ENCODE peak calls at places on chromosomes 4 and X, in nine cellular contexts. N is pulmonary artery endothelial cell; U is GM18507; V is SK-N-DZ; L is stimulated activated naive B cell treated with anti-CD40 and anti-IgM and Interleukin-4, amounts not matched to agents 10 μg/mL and 1 μg/mL and 100 μg/mL, for 72 hours; B is brain microvascular endothelial cell; Q is WTC11; P is PC-3; S is GM13976. M is an unnamed sample.

GRCh38 chr4:107261241-107261874 is 225.2 kb upstream of the DKK2 start:
- DNase-seq in L (no peak), U (no peak), S (no peak), V (no peak), B (no peak), Q (no peak), P (peak; percentile 28), N (no peak), M (no peak)

GRCh38 chrX:54561622-54562021 is 31.6 kb downstream of the GNL3L start:
- DNase-seq in S (no peak), B (no peak), V (no peak), U (no peak), Q (no peak), N (no peak), P (no peak), L (no peak), M (no peak)

GRCh38 chr4:124641715-124642380 is 70.7 kb downstream of the ANKRD50 start:
- DNase-seq in B (peak; percentile 88), N (peak; percentile 84), P (peak; percentile 93), U (no peak), Q (no peak), L (no peak), V (no peak), S (no peak), M (no peak)

GRCh38 chr4:83219344-83219990 is 65.1 kb downstream of the COQ2 start:
- DNase-seq in N (no peak), L (no peak), P (no peak), V (no peak), U (no peak), Q (no peak), B (no peak), S (no peak), M (no peak)

GRCh38 chr4:23153076-23153475 is 460.3 kb downstream of the GBA3 start:
- DNase-seq in B (no peak), P (no peak), N (no peak), Q (no peak), U (no peak), L (no peak), S (no peak), V (no peak), M (no peak)

GRCh38 chr4:159016527-159017137 is 86.2 kb upstream of the RAPGEF2 start:
- DNase-seq in L (no peak), N (no peak), V (no peak), U (peak; percentile 40), S (peak; percentile 55), B (no peak), Q (peak; percentile 63), P (no peak), M (peak; percentile 39)

GRCh38 chrX:135988245-135988644 is 3.0 kb downstream of the SLC9A6 start:
- DNase-seq in S (no peak), V (no peak), P (no peak), N (no peak), B (no peak), U (no peak), Q (no peak), L (no peak), M (no peak)

GRCh38 chr4:152118819-152119553 is 358.2 kb upstream of the GATB start:
- DNase-seq in B (no peak), V (no peak), Q (peak; percentile 24), U (no peak), N (no peak), P (no peak), S (no peak), L (no peak), M (peak; percentile 88)

GRCh38 chr4:66034671-66035070 is 364.4 kb upstream of the EPHA5 start:
- DNase-seq in V (no peak), B (no peak), N (no peak), P (no peak), U (no peak), Q (no peak), L (no peak), S (no peak), M (no peak)

GRCh38 chr4:27184508-27185155 is 324.0 kb downstream of the STIM2 start:
- DNase-seq in B (no peak), P (peak; percentile 33), V (no peak), U (no peak), S (no peak), Q (no peak), L (no peak), N (no peak), M (no peak)

GRCh38 chr4:4492161-4492847 is 49.5 kb downstream of the STX18 start:
- DNase-seq in L (no peak), B (peak; percentile 34), U (peak; percentile 29), S (peak; percentile 51), N (no peak), P (no peak), V (no peak), Q (no peak), M (no peak)

GRCh38 chr4:3767569-3768288 is 1.5 kb downstream of the ADRA2C start:
- DNase-seq in V (no peak), P (no peak), L (peak; percentile 15), Q (peak; percentile 71), S (no peak), U (no peak), N (no peak), B (no peak), M (peak; percentile 75)

GRCh38 chrX:9682456-9682855 is 83.2 kb downstream of the GPR143 start:
- DNase-seq in B (no peak), S (no peak), N (no peak), U (no peak), P (peak; percentile 24), V (no peak), L (no peak), Q (no peak), M (peak; percentile 0)

GRCh38 chr4:146371812-146372211 is 149.9 kb downstream of the SLC10A7 start:
- DNase-seq in P (no peak), L (no peak), Q (no peak), N (no peak), V (peak; percentile 43), B (no peak), S (no peak), U (no peak), M (no peak)

GRCh38 chrX:151981129-151981528 is 6.7 kb upstream of the GABRE start:
- DNase-seq in N (no peak), U (no peak), V (no peak), Q (no peak), B (no peak), S (no peak), P (peak; percentile 2), L (no peak), M (peak; percentile 12)

GRCh38 chr4:113591982-113592381 is 169.6 kb downstream of the CAMK2D start:
- DNase-seq in S (no peak), U (no peak), N (no peak), B (no peak), V (no peak), P (no peak), Q (no peak), L (no peak), M (no peak)

GRCh38 chr4:25859429-25860148 is 3.2 kb downstream of the SEL1L3 start:
- DNase-seq in S (peak; percentile 54), U (no peak), V (no peak), Q (no peak), P (no peak), B (no peak), L (no peak), N (no peak), M (no peak)

GRCh38 chrX:68433981-68434299 is 645 bp upstream of the OPHN1 start:
- DNase-seq in S (no peak), P (no peak), L (no peak), B (no peak), Q (no peak), V (peak; percentile 5), U (no peak), N (no peak), M (no peak)

GRCh38 chr4:39814403-39815185 is 116.7 kb downstream of the UBE2K start:
- DNase-seq in P (no peak), V (peak; percentile 61), B (peak; percentile 5), S (peak; percentile 39), L (no peak), U (no peak), N (no peak), Q (no peak), M (no peak)

GRCh38 chr4:26815199-26815598 is 45.4 kb upstream of the STIM2 start:
- DNase-seq in S (no peak), L (no peak), V (no peak), N (no peak), P (no peak), Q (no peak), U (no peak), B (no peak), M (no peak)

GRCh38 chr4:175536852-175537453 is 275.1 kb downstream of the GPM6A start:
- DNase-seq in S (peak; percentile 41), L (no peak), Q (no peak), U (no peak), V (peak; percentile 37), B (peak; percentile 71), P (peak; percentile 84), N (no peak), M (no peak)

GRCh38 chrX:120536056-120536455 is 24.7 kb downstream of the CUL4B start:
- DNase-seq in Q (no peak), B (no peak), P (no peak), N (no peak), U (no peak), V (no peak), L (no peak), S (no peak), M (no peak)

GRCh38 chr4:109614015-109614414 is 54.0 kb downstream of the MCUB start:
- DNase-seq in L (no peak), V (no peak), P (no peak), U (no peak), S (no peak), Q (no peak), B (no peak), N (no peak), M (no peak)

GRCh38 chr4:56666279-56666678 is 14.8 kb downstream of the HOPX start:
- DNase-seq in N (no peak), L (no peak), V (no peak), U (no peak), Q (no peak), B (no peak), P (no peak), S (no peak), M (peak; percentile 19)

GRCh38 chr4:64584981-64585557 is 175.8 kb upstream of the TECRL start:
- DNase-seq in B (no peak), N (no peak), L (no peak), S (peak; percentile 25), V (peak; percentile 49), P (peak; percentile 57), U (peak; percentile 1), Q (peak; percentile 18), M (peak; percentile 70)

M was measured in NCI-H82.